ENCODE peak calls at places on chromosomes 5 and 9, in nine cellular contexts. Y is AG10803; M is stimulated activated CD8-positive, alpha-beta memory T cell treated with anti-CD3 and anti-CD28 coated beads, Interleukin-4, amount 100 ng/mL, for 1 hour; F is activated CD8-positive, alpha-beta memory T cell treated with anti-CD3 and anti-CD28 coated beads for 1 hour; B is activated naive CD4-positive, alpha-beta T cell treated with anti-CD3 and anti-CD28 coated beads for 36 hours; J is pancreas; L is activated CD4-positive, alpha-beta T cell treated with anti-CD3 and anti-CD28 coated beads for 48 hours; A is HTR-8/SVneo; V is mesendoderm. S is an unnamed sample.

GRCh38 chr5:88883566-88884434 is 816 bp upstream of the MEF2C start:
- DNase-seq in B (no peak), A (peak), V (peak), J (peak), Y (peak), M (no peak), F (no peak), L (peak), S (no peak)

GRCh38 chr5:135883026-135883425 is 12.6 kb downstream of the IL9 start:
- DNase-seq in Y (no peak), F (no peak), L (no peak), M (no peak), A (no peak), V (no peak), J (no peak), B (no peak), S (no peak)

GRCh38 chr5:54309751-54310432 is 481 bp downstream of the ARL15 start:
- DNase-seq in A (peak), Y (no peak), L (peak), F (no peak), M (no peak), B (peak), V (peak), J (peak), S (no peak)

GRCh38 chr5:14723648-14724231 is 59.2 kb downstream of the OTULIN start:
- DNase-seq in Y (no peak), V (no peak), B (peak), L (peak), J (no peak), M (no peak), A (no peak), F (no peak), S (no peak)

GRCh38 chr9:83706703-83707517 is 848 bp downstream of the UBQLN1 start:
- DNase-seq in F (peak), L (peak), B (peak), M (peak), J (no peak), V (peak), Y (peak), A (no peak), S (no peak)

GRCh38 chr9:68416891-68417570 is 60.6 kb downstream of the PGM5 start:
- DNase-seq in F (no peak), M (no peak), L (no peak), B (no peak), Y (peak), A (no peak), V (peak), J (no peak), S (no peak)

GRCh38 chr9:82101475-82101874 is 112.9 kb downstream of the SPATA31D1 start:
- DNase-seq in V (peak), B (no peak), L (no peak), A (no peak), Y (no peak), M (no peak), F (no peak), J (no peak), S (no peak)

GRCh38 chr5:652773-653350 is 40.3 kb downstream of the TPPP start:
- DNase-seq in J (no peak), Y (no peak), V (no peak), M (no peak), F (no peak), B (no peak), A (no peak), L (no peak), S (no peak)

GRCh38 chr9:18910858-18911257 is 122.2 kb downstream of the SAXO1 start:
- DNase-seq in Y (no peak), V (no peak), M (no peak), F (no peak), A (no peak), J (no peak), B (no peak), L (no peak), S (no peak)

GRCh38 chr5:83957188-83957587 is 236.5 kb upstream of the HAPLN1 start:
- DNase-seq in Y (no peak), B (no peak), A (no peak), F (no peak), M (no peak), L (no peak), V (peak), J (no peak), S (no peak)

GRCh38 chr9:16361118-16361517 is 509.4 kb downstream of the BNC2 start:
- DNase-seq in A (no peak), B (no peak), L (no peak), M (no peak), F (no peak), J (no peak), Y (peak), V (no peak), S (no peak)

GRCh38 chr9:86962692-86963091 is 15.4 kb upstream of the GAS1 start:
- DNase-seq in V (no peak), L (no peak), F (no peak), B (no peak), Y (no peak), M (no peak), J (no peak), A (no peak), S (no peak)

GRCh38 chr5:6594066-6594465 is 38.8 kb downstream of the NSUN2 start:
- DNase-seq in Y (no peak), J (no peak), B (no peak), A (no peak), M (no peak), L (no peak), V (no peak), F (no peak), S (no peak)

GRCh38 chr9:5515261-5515650 is 4.9 kb downstream of the PDCD1LG2 start:
- DNase-seq in L (no peak), V (no peak), J (no peak), Y (no peak), B (no peak), A (no peak), F (no peak), M (no peak), S (no peak)

GRCh38 chr5:167899490-167899889 is 392.0 kb upstream of the WWC1 start:
- DNase-seq in Y (peak), B (no peak), L (no peak), A (peak), M (no peak), F (no peak), V (no peak), J (no peak), S (no peak)

GRCh38 chr9:127955294-127956015 is 17.8 kb upstream of the DPM2 start:
- DNase-seq in B (peak), V (peak), M (no peak), Y (no peak), L (peak), F (peak), J (no peak), A (no peak), S (peak)

GRCh38 chr9:17799383-17799782 is 220.5 kb downstream of the SH3GL2 start:
- DNase-seq in B (no peak), M (no peak), F (no peak), V (no peak), A (no peak), J (no peak), L (no peak), Y (no peak), S (no peak)

GRCh38 chr5:34667705-34668104 is 11.6 kb downstream of the RAI14 start:
- DNase-seq in F (no peak), V (peak), J (no peak), B (no peak), L (no peak), Y (no peak), A (no peak), M (no peak), S (no peak)

GRCh38 chr5:53479656-53480473 is 564 bp upstream of the FST start:
- DNase-seq in A (peak), V (peak), L (peak), B (peak), J (peak), F (no peak), Y (peak), M (no peak), S (no peak)

GRCh38 chr9:135070964-135071735 is 16.3 kb upstream of the OLFM1 start:
- DNase-seq in A (no peak), Y (no peak), V (no peak), B (no peak), M (no peak), F (no peak), J (peak), L (no peak), S (no peak)

GRCh38 chr5:67209141-67209771 is 12.7 kb upstream of the CD180 start:
- DNase-seq in M (peak), F (no peak), B (peak), V (peak), A (peak), Y (peak), J (no peak), L (peak), S (peak)

GRCh38 chr5:75656311-75657003 is 45.2 kb downstream of the ANKDD1B start:
- DNase-seq in M (no peak), F (no peak), V (no peak), L (no peak), J (peak), A (peak), Y (peak), B (no peak), S (no peak)

GRCh38 chr9:78927099-78927940 is 630.4 kb downstream of the PSAT1 start:
- DNase-seq in B (no peak), L (no peak), A (no peak), M (no peak), V (no peak), J (no peak), F (no peak), Y (no peak), S (no peak)

GRCh38 chr5:142143878-142144277 is 35.3 kb downstream of the NDFIP1 start:
- DNase-seq in L (no peak), Y (peak), J (no peak), A (peak), B (no peak), F (no peak), M (no peak), V (peak), S (no peak)

GRCh38 chr5:141634720-141635119 is 1.9 kb downstream of the HDAC3 start:
- DNase-seq in A (no peak), F (no peak), L (no peak), M (no peak), J (no peak), V (no peak), B (no peak), Y (no peak), S (no peak)

GRCh38 chr9:131012396-131012917 is 3.5 kb downstream of the LAMC3 start:
- DNase-seq in F (no peak), L (no peak), Y (peak), J (no peak), M (no peak), V (peak), A (no peak), B (no peak), S (no peak)

GRCh38 chr5:125410501-125411162 is 664.2 kb upstream of the ZNF608 start:
- DNase-seq in L (no peak), V (no peak), B (no peak), M (no peak), F (no peak), Y (peak), J (no peak), A (peak), S (no peak)

GRCh38 chr9:121331992-121332685 is 37.9 kb downstream of the STOM start:
- DNase-seq in Y (peak), L (no peak), J (no peak), A (no peak), F (no peak), V (peak), M (no peak), B (no peak), S (no peak)

S was measured in GM18507.